ENCODE peak calls at places on chromosome 12, in four cellular contexts. O, I, V and X are unnamed samples.

GRCh38 chr12:29240441-29240840 is 91.4 kb downstream of the FAR2 start:
- DNase-seq in O (no peak), I (no peak), V (no peak), X (no peak)

GRCh38 chr12:105445261-105446015 is 114.9 kb downstream of the C12orf75 start:
- DNase-seq in O (no peak), I (no peak), V (no peak), X (no peak)

GRCh38 chr12:124904306-124905098 is 9.9 kb downstream of the UBC start:
- DNase-seq in O (peak; percentile 80), I (peak; percentile 83), V (peak; percentile 89), X (no peak)

GRCh38 chr12:58725400-58726105 is 194.8 kb downstream of the LRIG3 start:
- DNase-seq in O (no peak), I (no peak), V (no peak), X (no peak)

GRCh38 chr12:93315907-93316622 is 61.7 kb upstream of the NUDT4 start:
- DNase-seq in O (no peak), I (no peak), V (no peak), X (no peak)

GRCh38 chr12:68119250-68119649 is 40.3 kb downstream of the IFNG start:
- DNase-seq in O (no peak), I (no peak), V (no peak), X (no peak)

GRCh38 chr12:64679487-64679983 is 69.2 kb downstream of the RASSF3 start:
- DNase-seq in O (peak; percentile 71), I (peak; percentile 52), V (peak; percentile 82), X (peak; percentile 90)

GRCh38 chr12:6820171-6820570 is 1.4 kb upstream of the GPR162 start:
- DNase-seq in O (no peak), I (no peak), V (no peak), X (no peak)

GRCh38 chr12:96265836-96266235 is 71.7 kb downstream of the ELK3 start:
- DNase-seq in O (no peak), I (no peak), V (no peak), X (no peak)

GRCh38 chr12:127182018-127182417 is 1085.0 kb upstream of the TMEM132C start:
- DNase-seq in O (no peak), I (no peak), V (no peak), X (no peak)

GRCh38 chr12:131011165-131012079 is 57.7 kb downstream of the ADGRD1 start:
- DNase-seq in O (no peak), I (peak; percentile 73), V (no peak), X (no peak)

GRCh38 chr12:108642269-108642870 is 8.7 kb upstream of the SELPLG start:
- DNase-seq in O (no peak), I (no peak), V (no peak), X (no peak)

GRCh38 chr12:123733243-123733642 is 21.1 kb downstream of the ATP6V0A2 start:
- DNase-seq in O (no peak), I (no peak), V (no peak), X (no peak)

GRCh38 chr12:5185435-5186069 is 141.9 kb downstream of the KCNA5 start:
- DNase-seq in O (no peak), I (no peak), V (no peak), X (no peak)

GRCh38 chr12:19402743-19403400 is 36.4 kb upstream of the AEBP2 start:
- DNase-seq in O (peak; percentile 28), I (no peak), V (no peak), X (peak; percentile 46)

GRCh38 chr12:16622315-16622714 is 16.4 kb upstream of the LMO3 start:
- DNase-seq in O (no peak), I (no peak), V (no peak), X (no peak)

GRCh38 chr12:111314949-111315539 is 53.9 kb downstream of the PHETA1 start:
- DNase-seq in O (no peak), I (no peak), V (no peak), X (peak; percentile 36)

GRCh38 chr12:47554046-47554653 is 151.7 kb downstream of the RPAP3 start:
- DNase-seq in O (no peak), I (no peak), V (no peak), X (no peak)

GRCh38 chr12:121238604-121239334 is 28.8 kb downstream of the P2RX4 start:
- DNase-seq in O (no peak), I (no peak), V (no peak), X (no peak)

GRCh38 chr12:132295101-132295526 is 34.3 kb downstream of the GALNT9 start:
- DNase-seq in O (no peak), I (no peak), V (no peak), X (no peak)

GRCh38 chr12:51832708-51833107 is 15.8 kb downstream of the FIGNL2 start:
- DNase-seq in O (no peak), I (no peak), V (no peak), X (no peak)

GRCh38 chr12:21992823-21993222 is 51.6 kb upstream of the ABCC9 start:
- DNase-seq in O (no peak), I (no peak), V (no peak), X (peak; percentile 22)

GRCh38 chr12:49043856-49044258 is 16.7 kb downstream of the KMT2D start:
- DNase-seq in O (peak; percentile 60), I (no peak), V (peak; percentile 73), X (no peak)

GRCh38 chr12:47004634-47005033 is 74.8 kb upstream of the PCED1B start:
- DNase-seq in O (no peak), I (no peak), V (no peak), X (no peak)

GRCh38 chr12:85711735-85712390 is 124.3 kb downstream of the RASSF9 start:
- DNase-seq in O (no peak), I (peak; percentile 22), V (no peak), X (no peak)

GRCh38 chr12:481422-481821 is 21.7 kb downstream of the B4GALNT3 start:
- DNase-seq in O (peak; percentile 51), I (no peak), V (no peak), X (peak; percentile 32)

GRCh38 chr12:67804168-67804567 is 155.6 kb downstream of the DYRK2 start:
- DNase-seq in O (no peak), I (no peak), V (no peak), X (no peak)

GRCh38 chr12:8026282-8026637 is 6.3 kb upstream of the FOXJ2 start:
- DNase-seq in O (no peak), I (no peak), V (no peak), X (no peak)

GRCh38 chr12:119686355-119686754 is 18.4 kb downstream of the PRKAB1 start:
- DNase-seq in O (peak; percentile 85), I (no peak), V (no peak), X (no peak)

GRCh38 chr12:119683413-119683812 is 15.5 kb downstream of the PRKAB1 start:
- DNase-seq in O (no peak), I (no peak), V (no peak), X (no peak)

GRCh38 chr12:119683816-119684215 is 15.9 kb downstream of the PRKAB1 start:
- DNase-seq in O (no peak), I (no peak), V (no peak), X (no peak)

GRCh38 chr12:119685375-119685774 is 17.4 kb downstream of the PRKAB1 start:
- DNase-seq in O (no peak), I (no peak), V (no peak), X (no peak)

DNA sequence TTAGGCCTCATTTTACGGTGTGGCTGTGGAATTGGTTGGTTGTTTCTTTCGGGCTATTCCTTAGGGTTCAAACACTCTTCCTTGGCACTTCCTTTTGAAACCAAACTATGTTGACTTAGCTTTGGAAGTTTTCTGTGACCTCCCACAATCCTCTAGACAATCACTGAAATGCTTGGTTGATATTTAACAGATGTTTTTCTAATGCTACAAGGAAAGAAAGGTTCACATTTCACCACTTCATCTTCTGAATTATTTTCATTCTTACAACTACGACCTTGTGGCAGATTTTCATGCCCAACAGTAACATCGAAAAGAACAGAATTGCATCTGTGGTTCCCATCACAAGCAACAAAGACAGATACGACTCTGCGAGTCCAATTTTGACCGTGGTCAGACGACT is 16.8 kb downstream of the PRKAB1 start:
- DNase-seq in O (no peak), I (no peak), V (no peak), X (no peak)
- H3K27ac ChIP-seq in O (peak overlapping the region; percentile 73), I (peak overlapping the region; percentile 68), V (no peak overlapping the region), X (peak overlapping the region; percentile 3)

DNA sequence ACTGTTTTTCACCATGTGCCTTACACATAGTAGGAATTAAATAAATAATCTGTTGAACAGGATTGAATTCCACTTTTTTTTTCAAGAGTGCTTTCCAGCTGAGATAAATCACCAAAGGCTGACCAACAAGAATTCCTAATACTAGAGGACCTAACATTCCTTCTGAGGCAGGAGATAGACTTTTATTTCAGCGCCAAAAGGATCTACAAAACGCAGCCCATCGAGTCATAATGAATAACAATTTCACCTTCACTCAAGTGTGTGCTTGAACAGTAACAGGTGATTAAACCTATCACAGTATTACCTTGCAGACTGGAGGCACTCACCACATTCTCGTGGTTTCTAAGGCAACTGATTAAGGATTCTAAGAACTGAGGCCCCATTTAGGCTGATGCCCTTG is 224.3 kb upstream of the ATP2B1 start:
- DNase-seq in O (no peak), I (no peak), V (no peak), X (no peak)
- TF ChIP-seq EP300 in O (no peak), I (no peak), V (no peak), X (no peak)

GRCh38 chr12:70246580-70246979 is 3.3 kb downstream of the CNOT2 start:
- DNase-seq in O (no peak), I (no peak), V (no peak), X (no peak)
- H3K27ac ChIP-seq in O (no peak overlapping the region), I (peak overlapping the region; percentile 23), V (no peak overlapping the region), X (no peak overlapping the region)

GRCh38 chr12:79020106-79020505 is 155.5 kb downstream of the SYT1 start:
- DNase-seq in O (no peak), I (no peak), V (no peak), X (no peak)
- TF ChIP-seq EP300 in O (no peak), I (no peak), V (no peak), X (no peak)

GRCh38 chr12:54196396-54196795 is 7.6 kb upstream of the SMUG1 start:
- DNase-seq in O (no peak), I (no peak), V (no peak), X (no peak)
- H3K27ac ChIP-seq in O (no peak overlapping the region), I (no peak overlapping the region), V (peak overlapping the region; percentile 66), X (peak overlapping the region; percentile 78)